ENCODE peak calls at places on chromosome 19, in five cellular contexts. F is breast epithelium, Z is lung, V is WERI-Rb-1, E is HFFc6. N is an unnamed sample.

GRCh38 chr19:2166741-2167738 is 3.3 kb downstream of the DOT1L start:
- DNase-seq in V (no peak), F (peak), E (peak), Z (peak), N (peak)

GRCh38 chr19:16376649-16377048 is 52.0 kb downstream of the KLF2 start:
- DNase-seq in Z (no peak), V (peak), F (no peak), E (no peak), N (no peak)

GRCh38 chr19:54391589-54392061 is 23.6 kb upstream of the TTYH1 start:
- DNase-seq in V (no peak), Z (no peak), F (no peak), E (no peak), N (no peak)

GRCh38 chr19:8393871-8394250 is 3.7 kb downstream of the RAB11B start:
- DNase-seq in V (no peak), Z (no peak), F (no peak), E (no peak), N (no peak)

GRCh38 chr19:3783660-3784584 is 2.3 kb downstream of the MATK start:
- DNase-seq in V (peak), E (no peak), F (no peak), Z (no peak), N (no peak)

GRCh38 chr19:8161135-8161646 is 11.8 kb upstream of the FBN3 start:
- DNase-seq in V (peak), E (no peak), Z (peak), F (no peak), N (peak)

GRCh38 chr19:1854542-1855039 is 6.3 kb upstream of the REXO1 start:
- DNase-seq in E (no peak), Z (no peak), V (peak), F (no peak), N (no peak)

GRCh38 chr19:43699506-43700367 is 16.1 kb upstream of the IRGC start:
- DNase-seq in E (no peak), F (no peak), Z (no peak), V (peak), N (no peak)

GRCh38 chr19:5880604-5881078 is 10.3 kb upstream of the FUT5 start:
- DNase-seq in F (no peak), E (peak), Z (no peak), V (no peak), N (no peak)

GRCh38 chr19:1149259-1150045 is 24.6 kb downstream of the SBNO2 start:
- DNase-seq in E (no peak), Z (no peak), V (no peak), F (no peak), N (no peak)

GRCh38 chr19:54661846-54662489 is 817 bp upstream of the LILRB4 start:
- DNase-seq in E (no peak), F (no peak), V (no peak), Z (no peak), N (no peak)

GRCh38 chr19:9674669-9675357 is at the start of gene ZNF562:
- DNase-seq in F (peak), Z (peak), V (peak), E (peak), N (peak)

GRCh38 chr19:38729653-38730469 is 14.4 kb downstream of the CAPN12 start:
- DNase-seq in F (no peak), Z (peak), V (peak), E (peak), N (no peak)

GRCh38 chr19:8639821-8640401 is 9.5 kb downstream of the NFILZ start:
- DNase-seq in F (no peak), E (no peak), V (no peak), Z (no peak), N (no peak)

GRCh38 chr19:18519962-18520847 is 1.7 kb downstream of the ELL start:
- DNase-seq in E (peak), Z (peak), V (peak), F (peak), N (peak)

GRCh38 chr19:35528218-35529038 is at the start of gene SBSN:
- DNase-seq in Z (no peak), E (peak), V (no peak), F (no peak), N (no peak)

GRCh38 chr19:43638214-43638990 is 1.2 kb downstream of the CADM4 start:
- DNase-seq in Z (no peak), F (no peak), V (no peak), E (no peak), N (no peak)

GRCh38 chr19:16417660-16418596 is 53.8 kb downstream of the EPS15L1 start:
- DNase-seq in Z (peak), F (peak), E (peak), V (peak), N (no peak)

GRCh38 chr19:17681505-17682125 is 6.5 kb downstream of the UNC13A start:
- DNase-seq in E (peak), V (no peak), F (no peak), Z (no peak), N (no peak)

GRCh38 chr19:5130371-5131030 is 161.6 kb downstream of the KDM4B start:
- DNase-seq in V (peak), E (no peak), F (no peak), Z (no peak), N (no peak)

GRCh38 chr19:4140237-4140711 is 13.2 kb upstream of the CREB3L3 start:
- DNase-seq in V (peak), E (peak), F (no peak), Z (no peak), N (peak)

GRCh38 chr19:19280561-19280960 is 7.5 kb upstream of the TM6SF2 start:
- DNase-seq in F (no peak), V (no peak), Z (no peak), E (no peak), N (no peak)

GRCh38 chr19:6260912-6261636 is 18.7 kb downstream of the MLLT1 start:
- DNase-seq in Z (no peak), E (no peak), V (peak), F (no peak), N (no peak)

GRCh38 chr19:56273563-56274117 is 1.1 kb downstream of the EDDM13 start:
- DNase-seq in V (no peak), F (no peak), E (peak), Z (no peak), N (no peak)

GRCh38 chr19:47028372-47028672 is 8.7 kb downstream of the NPAS1 start:
- DNase-seq in V (peak), F (no peak), E (no peak), Z (no peak), N (no peak)

GRCh38 chr19:36528194-36528920 is at the start of gene ZNF260:
- DNase-seq in F (peak), V (peak), Z (peak), E (peak), N (peak)

GRCh38 chr19:18364826-18365528 is 21.0 kb upstream of the GDF15 start:
- DNase-seq in F (peak), Z (peak), E (peak), V (no peak), N (peak)

GRCh38 chr19:4328243-4328990 is 10.2 kb downstream of the STAP2 start:
- DNase-seq in E (peak), Z (peak), V (peak), F (peak), N (no peak)

GRCh38 chr19:4972509-4973230 is 3.8 kb downstream of the KDM4B start:
- DNase-seq in Z (no peak), V (no peak), F (no peak), E (peak), N (no peak)

GRCh38 chr19:42468273-42468796 is 25.6 kb upstream of the CXCL17 start:
- DNase-seq in V (no peak), F (no peak), E (peak), Z (no peak), N (no peak)

GRCh38 chr19:15631817-15632216 is 8.9 kb upstream of the CYP4F3 start:
- DNase-seq in Z (no peak), E (no peak), F (no peak), V (peak), N (no peak)

GRCh38 chr19:49497047-49497789 is 984 bp downstream of the RPS11 start:
- DNase-seq in Z (peak), V (peak), F (no peak), E (peak), N (no peak)

DNA sequence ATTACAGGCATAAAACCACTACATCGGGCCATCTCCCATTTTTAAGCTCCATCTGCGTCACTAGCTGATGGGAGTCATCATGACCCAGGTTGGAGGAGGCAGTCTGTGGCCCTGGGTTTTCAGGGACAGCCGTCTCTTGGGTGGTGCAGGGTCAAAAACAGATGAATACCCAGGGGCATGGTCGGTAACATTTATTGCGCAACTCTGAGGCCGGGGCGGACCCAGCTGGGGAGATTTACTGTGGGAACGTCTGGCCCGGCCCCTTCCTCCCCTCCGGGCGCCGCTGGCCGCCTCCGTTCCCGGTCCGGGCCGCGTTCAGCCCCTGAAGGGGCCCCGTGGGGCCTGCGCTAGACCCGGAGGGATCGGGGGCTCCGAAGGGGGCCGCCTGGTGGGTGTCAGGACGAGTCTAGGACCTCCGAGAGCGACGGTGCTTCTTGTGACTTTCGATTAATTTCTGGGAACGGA is 1.3 kb upstream of the RGL3 start:
- DNase-seq in Z (no peak), E (peak), V (no peak), F (no peak), N (no peak)
- TF ChIP-seq CTCF in Z (no peak), E (no peak), V (no peak), F (no peak), N (no peak)

DNA sequence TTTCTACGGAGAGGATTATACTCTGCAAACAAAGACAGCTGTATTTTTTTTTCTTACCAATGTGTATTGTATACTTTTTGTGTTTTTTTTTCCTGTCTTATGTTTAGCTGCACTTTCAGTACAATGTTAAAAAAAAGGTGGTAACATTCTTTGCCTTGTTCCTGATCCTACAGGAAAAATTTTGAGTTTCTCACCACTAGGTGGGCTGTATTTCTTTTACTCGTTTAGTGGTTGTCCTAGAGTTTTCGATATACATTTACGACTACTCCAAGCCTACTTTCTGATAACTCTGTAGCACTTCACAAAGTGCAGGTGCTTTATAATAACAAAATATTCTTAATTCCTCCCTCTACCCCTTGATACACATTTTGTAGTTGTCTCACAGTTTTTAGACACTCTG is 652.2 kb downstream of the UQCRFS1 start:
- DNase-seq in V (no peak), F (no peak), Z (no peak), E (no peak), N (no peak)
- TF ChIP-seq CTCF in V (no peak), F (no peak), Z (no peak), E (no peak), N (no peak)

DNA sequence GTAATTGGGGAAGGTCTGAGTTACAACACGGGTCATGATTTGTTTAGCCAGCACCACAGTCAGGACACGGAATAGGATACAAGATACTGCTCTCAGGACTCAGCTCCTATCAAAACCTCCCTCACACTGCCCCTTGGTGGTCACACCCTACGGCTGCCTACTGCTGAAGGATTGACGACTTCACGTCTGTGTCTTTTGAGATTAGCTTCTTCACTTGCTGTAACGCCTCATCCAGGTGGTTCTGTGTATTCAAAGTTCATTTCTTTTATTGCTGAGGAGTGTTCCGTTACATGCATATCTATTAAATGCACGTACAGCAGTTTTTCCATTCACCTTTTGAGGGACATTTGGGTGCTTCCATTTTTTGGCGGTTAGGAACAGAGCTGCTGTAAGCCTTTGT is 46.3 kb downstream of the URI1 start:
- DNase-seq in Z (no peak), E (no peak), V (peak), F (no peak), N (no peak)
- TF ChIP-seq CTCF in Z (no peak), E (no peak), V (peak), F (no peak), N (no peak)

GRCh38 chr19:33191501-33191900 is 2.6 kb upstream of the LRP3 start:
- DNase-seq in Z (no peak), V (no peak), F (no peak), E (no peak), N (no peak)

GRCh38 chr19:33193864-33194362 is at the start of gene LRP3:
- DNase-seq in Z (no peak), F (no peak), V (peak), E (no peak), N (no peak)

GRCh38 chr19:33193269-33193863 is 764 bp upstream of the LRP3 start:
- DNase-seq in E (no peak), Z (no peak), F (no peak), V (no peak), N (no peak)

GRCh38 chr19:33194527-33194883 is 375 bp downstream of the LRP3 start:
- DNase-seq in E (no peak), Z (no peak), F (no peak), V (no peak), N (no peak)

DNA sequence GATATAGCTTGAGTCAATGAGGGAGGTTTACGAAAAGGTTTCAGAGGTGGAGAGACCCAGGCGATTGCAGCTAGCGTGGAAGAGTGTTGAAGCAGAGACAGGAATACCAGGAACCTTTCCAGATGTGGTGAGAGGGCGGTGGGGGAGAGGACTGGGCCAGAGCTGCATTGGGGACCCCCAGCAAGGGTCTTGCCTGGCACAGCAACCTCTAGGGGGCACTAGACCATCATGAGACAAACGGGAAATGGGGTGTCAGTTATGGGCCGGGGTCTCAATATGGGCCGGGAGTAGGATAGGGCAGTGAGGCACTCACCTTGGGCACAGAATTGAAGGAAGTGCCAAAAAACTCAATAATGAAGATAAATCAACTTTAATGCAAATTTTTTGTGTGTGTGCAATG is 2.1 kb upstream of the LRP3 start:
- DNase-seq in F (no peak), Z (no peak), V (no peak), E (no peak), N (no peak)
- TF ChIP-seq CTCF in F (no peak), Z (no peak), V (peak), E (peak), N (no peak)

GRCh38 chr19:41297628-41298326 is 12.2 kb upstream of the CCDC97 start:
- DNase-seq in F (no peak), V (no peak), Z (no peak), E (no peak), N (no peak)
- TF ChIP-seq CTCF in F (no peak), V (no peak), Z (no peak), E (no peak), N (no peak)

DNA sequence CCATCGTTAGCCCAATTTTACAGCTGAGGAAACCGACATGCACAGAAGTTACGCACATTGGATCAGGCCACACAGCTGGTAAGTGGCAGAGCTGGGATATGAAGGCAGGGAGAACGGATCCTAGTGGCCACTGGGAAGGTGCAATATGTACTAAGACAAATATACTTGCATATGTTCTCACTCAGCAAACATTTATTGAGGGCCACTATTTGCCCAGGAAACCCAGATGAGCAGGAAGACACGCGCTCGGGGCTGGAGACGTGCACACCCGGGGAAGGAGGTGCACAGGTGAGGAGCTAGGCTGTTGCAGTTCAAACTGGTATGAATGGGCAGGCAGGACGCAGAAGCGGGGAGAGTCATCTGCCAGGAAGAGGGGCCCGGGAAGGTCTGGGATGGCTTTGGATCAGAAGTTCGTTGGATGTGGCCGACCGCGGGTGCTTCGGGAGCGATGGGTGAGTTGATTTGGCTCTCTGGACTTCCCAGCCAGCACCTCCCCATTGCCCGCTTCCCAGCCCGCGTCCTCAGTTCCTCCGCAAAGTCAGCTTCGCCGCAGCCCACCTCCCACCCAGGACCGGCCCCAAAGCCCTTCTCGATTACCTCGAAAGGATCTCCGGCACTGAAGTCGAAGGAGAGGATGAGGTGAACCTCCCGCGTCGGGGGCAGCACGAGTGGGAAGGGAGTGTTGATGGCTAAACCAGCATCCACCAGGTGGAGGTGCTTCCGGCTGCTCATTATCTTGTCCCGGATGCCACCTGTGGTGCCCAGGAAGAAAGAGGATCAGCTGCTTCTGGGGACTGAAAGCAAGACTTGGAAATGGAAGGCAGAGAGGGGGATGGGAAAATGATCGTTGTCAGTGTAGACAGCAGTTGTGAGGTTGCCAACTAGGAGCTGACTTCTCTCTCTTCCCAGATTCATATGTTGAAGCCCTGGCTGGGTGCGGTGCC is 17.8 kb upstream of the CABP5 start:
- DNase-seq in E (no peak), F (peak), Z (no peak), V (no peak), N (peak)
- TF ChIP-seq CTCF in E (no peak), F (no peak), Z (no peak), V (no peak), N (no peak)

DNA sequence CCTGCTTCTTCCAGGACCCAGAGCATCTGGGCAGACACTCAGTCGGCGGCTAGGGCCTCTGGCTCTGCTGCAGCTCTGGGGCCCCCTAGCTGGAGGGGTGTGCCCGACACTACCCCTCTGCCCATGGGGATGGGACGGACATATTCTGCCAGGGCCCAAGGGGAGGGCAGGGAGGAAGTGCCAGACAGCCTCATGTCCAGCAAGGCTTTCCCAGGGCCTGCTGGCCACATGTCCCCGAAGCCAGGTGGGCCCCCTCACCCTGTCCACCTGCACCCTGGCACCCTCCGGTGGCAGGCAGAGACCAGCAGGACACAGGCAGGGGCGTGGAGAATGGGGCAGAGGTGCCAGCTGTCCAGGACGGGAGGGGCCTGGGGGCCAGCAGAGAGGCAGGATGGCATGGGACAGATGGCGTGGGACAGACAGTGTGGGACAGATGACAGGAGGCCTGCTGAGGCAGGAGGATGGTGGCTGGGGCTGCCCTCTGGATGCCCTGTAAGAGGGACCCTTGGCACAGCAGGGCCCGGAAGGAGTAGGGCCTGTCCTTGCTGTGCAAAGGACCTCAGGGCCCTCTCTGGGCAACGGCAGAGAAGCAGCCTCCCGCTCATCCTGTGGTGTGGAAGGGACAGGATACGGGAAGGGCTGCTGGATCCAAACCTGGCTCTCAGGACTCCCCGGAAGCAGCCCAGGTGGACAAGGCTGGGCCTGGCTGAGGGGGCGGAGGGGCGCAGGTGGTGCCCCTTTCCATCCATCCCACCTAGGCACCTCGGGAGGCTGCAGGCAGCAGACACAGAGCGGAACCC is 29.1 kb downstream of the CEBPG start:
- DNase-seq in F (peak), V (no peak), E (no peak), Z (no peak), N (no peak)
- TF ChIP-seq CTCF in F (no peak), V (no peak), E (no peak), Z (no peak), N (peak)

GRCh38 chr19:13918726-13919411 is 12.9 kb downstream of the CC2D1A start:
- DNase-seq in E (no peak), F (no peak), Z (no peak), V (no peak), N (no peak)
- TF ChIP-seq CTCF in E (no peak), F (no peak), Z (no peak), V (no peak), N (no peak)

GRCh38 chr19:45913874-45914830 is at the start of gene NANOS2:
- DNase-seq in E (no peak), Z (no peak), F (no peak), V (peak), N (no peak)
- TF ChIP-seq CTCF in E (peak), Z (no peak), F (no peak), V (peak), N (no peak)